ENCODE peak calls at places on chromosomes 3 and 15, in six cellular contexts. M is omental fat pad, N is heart right ventricle, L is fibroblast of mammary gland, A is choroid plexus epithelial cell, J is A673. I is an unnamed sample.

GRCh38 chr3:9448643-9449042 is 51.2 kb downstream of the SETD5 start:
- DNase-seq in M (no peak), N (no peak), L (peak), A (no peak), J (no peak), I (no peak)

GRCh38 chr3:126258670-126259069 is 78.3 kb upstream of the ALDH1L1 start:
- DNase-seq in M (no peak), N (no peak), L (peak), A (no peak), J (peak), I (no peak)

GRCh38 chr15:84606653-84607120 is 5.9 kb downstream of the ZSCAN2 start:
- DNase-seq in M (no peak), N (no peak), L (no peak), A (no peak), J (no peak), I (no peak)

GRCh38 chr3:69987833-69988232 is 11.7 kb upstream of the SAMMSON start:
- DNase-seq in M (no peak), N (no peak), L (no peak), A (no peak), J (no peak), I (no peak)

GRCh38 chr15:100601158-100601557 is 826 bp downstream of the LINS1 start:
- DNase-seq in M (no peak), N (no peak), L (peak), A (peak), J (peak), I (no peak)

GRCh38 chr15:91075761-91076160 is 24.3 kb upstream of the SV2B start:
- DNase-seq in M (no peak), N (no peak), L (no peak), A (no peak), J (no peak), I (no peak)

GRCh38 chr3:136114421-136114820 is 81.7 kb downstream of the MSL2 start:
- DNase-seq in M (no peak), N (no peak), L (no peak), A (peak), J (no peak), I (no peak)

GRCh38 chr3:177946515-177946914 is 589.7 kb upstream of the KCNMB2 start:
- DNase-seq in M (no peak), N (no peak), L (no peak), A (no peak), J (no peak), I (no peak)

GRCh38 chr3:142065344-142065743 is 84.0 kb downstream of the TFDP2 start:
- DNase-seq in M (no peak), N (no peak), L (no peak), A (no peak), J (no peak), I (no peak)

GRCh38 chr3:144241381-144241780 is 269.8 kb downstream of the DIPK2A start:
- DNase-seq in M (no peak), N (no peak), L (no peak), A (no peak), J (no peak), I (no peak)

GRCh38 chr3:144242797-144243196 is 271.2 kb downstream of the DIPK2A start:
- DNase-seq in M (no peak), N (no peak), L (no peak), A (no peak), J (no peak), I (no peak)

GRCh38 chr3:144244662-144245061 is 273.0 kb downstream of the DIPK2A start:
- DNase-seq in M (no peak), N (no peak), L (no peak), A (no peak), J (peak), I (no peak)
- TF ChIP-seq CTCF in M (no peak), N (no peak), L (no peak), A (no peak), J (peak), I (no peak)

GRCh38 chr3:94336076-94336741 is 273.3 kb downstream of the NSUN3 start:
- DNase-seq in M (no peak), N (no peak), L (peak), A (peak), J (peak), I (no peak)
- TF ChIP-seq CTCF in M (no peak), N (peak), L (peak), A (peak), J (peak), I (peak)

GRCh38 chr3:48157215-48157840 is 30.9 kb downstream of the CDC25A start:
- DNase-seq in M (no peak), N (no peak), L (no peak), A (no peak), J (no peak), I (no peak)

GRCh38 chr3:48155122-48155521 is 33.1 kb downstream of the CDC25A start:
- DNase-seq in M (no peak), N (no peak), L (peak), A (peak), J (no peak), I (no peak)

GRCh38 chr3:48157950-48158376 is 30.3 kb downstream of the CDC25A start:
- DNase-seq in M (peak), N (peak), L (peak), A (peak), J (peak), I (no peak)
- TF ChIP-seq CTCF in M (no peak), N (peak), L (peak), A (peak), J (peak), I (peak)

DNA sequence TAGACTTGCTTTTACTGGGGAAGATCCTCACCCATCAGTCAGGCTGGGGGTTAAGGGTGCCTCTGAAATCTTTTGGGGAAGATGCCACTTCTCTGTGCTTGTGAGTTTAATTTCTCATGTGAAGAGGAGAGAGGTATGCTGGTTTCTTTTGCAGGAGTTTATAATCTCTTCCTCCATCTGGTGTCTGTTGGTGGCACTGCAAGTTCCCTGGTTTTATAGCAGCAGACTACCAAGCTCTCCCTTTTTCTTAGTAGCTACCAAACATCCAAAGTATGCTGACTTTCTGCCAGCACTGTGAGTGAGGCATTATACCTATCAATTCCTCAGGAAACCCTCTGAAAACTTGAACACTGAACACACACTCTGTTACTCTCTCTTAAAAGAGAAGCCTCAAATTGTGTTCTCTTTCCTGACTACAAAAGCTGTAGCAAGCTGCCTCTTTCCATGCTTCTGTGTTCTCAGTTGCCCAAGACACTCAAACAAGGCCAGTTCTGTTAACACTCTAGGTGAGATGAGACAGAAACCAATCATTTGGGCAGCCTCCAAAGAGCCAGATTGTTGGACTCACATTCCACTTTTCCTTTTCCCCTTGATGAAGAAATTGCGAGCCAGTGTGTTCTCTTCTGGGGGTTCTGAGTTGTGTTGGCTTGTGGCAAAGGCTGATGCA is 299.5 kb downstream of the GAP43 start:
- DNase-seq in M (no peak), N (no peak), L (peak), A (peak), J (peak), I (no peak)
- TF ChIP-seq CTCF in M (no peak), N (peak), L (peak), A (peak), J (peak), I (peak)

GRCh38 chr3:87261925-87262324 is 14.5 kb downstream of the POU1F1 start:
- DNase-seq in M (no peak), N (no peak), L (no peak), A (no peak), J (peak), I (no peak)

DNA sequence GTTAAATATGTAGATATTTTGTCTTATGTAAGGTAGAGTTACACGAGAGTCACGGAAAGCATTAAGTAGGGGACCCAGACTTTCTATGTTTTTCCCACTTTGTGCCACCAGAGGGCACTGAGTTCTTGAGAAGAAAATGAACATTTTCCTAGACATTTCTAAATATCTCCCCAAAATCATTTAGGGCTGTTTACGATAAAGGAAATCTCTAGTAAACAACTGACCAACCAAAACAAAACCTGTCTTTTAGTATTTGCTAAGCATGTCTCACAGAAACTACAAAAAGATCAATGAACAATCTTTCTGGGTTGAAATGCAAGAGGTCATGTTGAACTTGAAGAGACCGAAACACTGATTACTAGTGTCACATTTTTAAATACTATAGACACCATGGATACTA is 16.1 kb downstream of the POU1F1 start:
- DNase-seq in M (no peak), N (no peak), L (peak), A (peak), J (peak), I (peak)
- TF ChIP-seq CTCF in M (no peak), N (peak), L (peak), A (peak), J (peak), I (peak)

GRCh38 chr15:73568881-73569280 is 64.3 kb downstream of the NPTN start:
- DNase-seq in M (no peak), N (no peak), L (no peak), A (no peak), J (no peak), I (no peak)

GRCh38 chr15:73560501-73561117 is 72.6 kb downstream of the NPTN start:
- DNase-seq in M (no peak), N (peak), L (peak), A (peak), J (peak), I (peak)

GRCh38 chr15:73558529-73558928 is 74.7 kb downstream of the NPTN start:
- DNase-seq in M (no peak), N (no peak), L (peak), A (no peak), J (no peak), I (no peak)

GRCh38 chr15:73567022-73567421 is 66.2 kb downstream of the NPTN start:
- DNase-seq in M (no peak), N (no peak), L (no peak), A (no peak), J (no peak), I (no peak)

DNA sequence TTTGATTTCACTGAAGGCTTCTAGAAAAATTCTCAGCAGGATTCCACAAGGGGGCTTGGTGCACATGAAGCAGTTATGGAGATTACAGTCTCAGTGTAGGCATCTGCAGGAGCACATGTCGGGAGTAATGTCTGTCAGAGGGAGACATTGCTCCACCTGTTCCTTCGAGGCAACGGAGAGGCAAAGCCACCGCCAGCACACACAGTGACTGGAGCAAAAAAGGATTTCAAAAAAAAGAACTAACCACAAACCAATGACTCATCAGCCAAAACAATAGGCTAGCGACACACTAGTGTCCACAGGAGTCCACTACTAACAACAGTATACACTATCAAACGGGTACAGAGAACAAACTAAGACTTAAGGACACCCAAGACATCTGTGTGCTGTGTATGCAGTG is 68.9 kb downstream of the NPTN start:
- DNase-seq in M (no peak), N (no peak), L (peak), A (peak), J (peak), I (no peak)
- TF ChIP-seq CTCF in M (no peak), N (no peak), L (peak), A (peak), J (no peak), I (no peak)

GRCh38 chr3:107522510-107523360 is at the start of gene BBX:
- DNase-seq in M (peak), N (peak), L (peak), A (peak), J (peak), I (peak)

GRCh38 chr3:107523361-107524213 is 825 bp downstream of the BBX start:
- DNase-seq in M (no peak), N (peak), L (peak), A (peak), J (peak), I (peak)

GRCh38 chr3:107524214-107525100 is 1.7 kb downstream of the BBX start:
- DNase-seq in M (peak), N (peak), L (peak), A (peak), J (peak), I (peak)

GRCh38 chr3:107525101-107525953 is 2.6 kb downstream of the BBX start:
- DNase-seq in M (no peak), N (peak), L (peak), A (peak), J (peak), I (peak)

GRCh38 chr3:107525954-107526305 is 3.2 kb downstream of the BBX start:
- DNase-seq in M (no peak), N (no peak), L (peak), A (peak), J (no peak), I (no peak)
- TF ChIP-seq CTCF in M (no peak), N (no peak), L (no peak), A (no peak), J (no peak), I (no peak)

GRCh38 chr3:185279582-185280138 is 25.8 kb upstream of the EHHADH start:
- DNase-seq in M (no peak), N (no peak), L (no peak), A (no peak), J (no peak), I (no peak)

GRCh38 chr3:185280572-185281365 is 26.9 kb upstream of the EHHADH start:
- DNase-seq in M (no peak), N (no peak), L (peak), A (peak), J (peak), I (peak)

GRCh38 chr3:185283374-185283935 is 29.6 kb upstream of the EHHADH start:
- DNase-seq in M (no peak), N (no peak), L (peak), A (no peak), J (no peak), I (no peak)

DNA sequence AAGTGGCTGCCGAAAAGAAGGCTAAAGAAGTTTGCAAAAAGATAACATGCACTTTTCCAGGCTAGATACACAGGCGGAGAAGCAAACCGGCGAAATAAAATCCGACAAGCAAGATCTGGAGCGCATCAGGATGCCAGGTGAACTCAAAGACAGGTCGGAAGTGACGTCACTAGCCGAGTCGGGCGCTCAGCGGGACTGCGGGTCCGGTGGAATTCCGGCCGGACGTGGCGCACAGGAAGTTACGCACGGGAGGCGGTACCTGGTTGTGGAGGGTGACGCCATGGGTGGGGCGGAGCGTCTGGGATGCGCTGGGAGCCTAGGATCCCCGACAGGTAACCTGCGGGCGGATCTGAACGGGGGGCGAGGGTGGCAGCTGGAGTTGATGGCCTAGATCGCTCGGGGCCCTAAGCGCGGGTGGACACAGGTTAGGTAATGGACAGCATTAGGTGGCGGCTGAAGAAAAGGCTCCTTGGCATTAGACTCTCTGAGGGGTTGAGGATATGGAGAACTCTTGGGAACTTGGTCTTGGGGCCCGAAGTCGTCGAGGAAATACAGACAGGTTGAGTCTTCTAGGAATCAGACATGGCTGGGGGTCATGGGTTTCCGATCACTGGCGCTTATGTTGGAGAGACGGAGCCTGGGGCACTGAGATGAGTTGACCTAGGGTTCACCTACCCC is 29.0 kb upstream of the EHHADH start:
- DNase-seq in M (peak), N (peak), L (peak), A (peak), J (peak), I (peak)
- TF ChIP-seq CTCF in M (no peak), N (no peak), L (no peak), A (no peak), J (no peak), I (no peak)

GRCh38 chr3:187705164-187705563 is 2.8 kb upstream of the RTP2 start:
- DNase-seq in M (no peak), N (no peak), L (no peak), A (no peak), J (no peak), I (no peak)

GRCh38 chr3:187708696-187709095 is 6.3 kb upstream of the RTP2 start:
- DNase-seq in M (no peak), N (no peak), L (no peak), A (no peak), J (no peak), I (no peak)

GRCh38 chr3:187706966-187707365 is 4.6 kb upstream of the RTP2 start:
- DNase-seq in M (no peak), N (peak), L (no peak), A (no peak), J (peak), I (no peak)

GRCh38 chr3:187713504-187713903 is 11.1 kb upstream of the RTP2 start:
- DNase-seq in M (no peak), N (peak), L (peak), A (peak), J (peak), I (no peak)

GRCh38 chr3:187709155-187709554 is 6.8 kb upstream of the RTP2 start:
- DNase-seq in M (no peak), N (no peak), L (no peak), A (no peak), J (no peak), I (no peak)
- TF ChIP-seq CTCF in M (no peak), N (no peak), L (no peak), A (peak), J (no peak), I (no peak)

GRCh38 chr3:87309601-87310000 is 33.2 kb upstream of the POU1F1 start:
- DNase-seq in M (no peak), N (no peak), L (no peak), A (no peak), J (no peak), I (no peak)

GRCh38 chr3:87311309-87311708 is 34.9 kb upstream of the POU1F1 start:
- DNase-seq in M (no peak), N (no peak), L (peak), A (no peak), J (no peak), I (no peak)

GRCh38 chr3:87307805-87308204 is 31.4 kb upstream of the POU1F1 start:
- DNase-seq in M (no peak), N (no peak), L (peak), A (peak), J (no peak), I (no peak)

GRCh38 chr3:87305517-87305916 is 29.1 kb upstream of the POU1F1 start:
- DNase-seq in M (no peak), N (no peak), L (no peak), A (no peak), J (no peak), I (no peak)
- TF ChIP-seq CTCF in M (no peak), N (no peak), L (no peak), A (no peak), J (no peak), I (no peak)